ENCODE peak calls at places on chromosomes 3 and 15, in ten cellular contexts. A is CD8-positive, alpha-beta T cell; C is EL; K is chondrocyte; N is AML-193; G is neural crest cell; W is HS-5; B is NCI-H2081; F is progenitor cell of endocrine pancreas; P is ACHN. J is an unnamed sample.
A peak's percentile ranks its signal among the peaks of the same experiment; 100 is the strongest.

GRCh38 chr3:171532294-171532693 is 72.1 kb upstream of the TNIK start:
- DNase-seq in N (no peak), P (no peak), B (no peak), G (no peak), K (no peak), A (no peak), W (no peak), F (no peak), C (no peak), J (no peak)

GRCh38 chr3:11651900-11652299 is 8.2 kb upstream of the VGLL4 start:
- DNase-seq in A (no peak), P (peak; percentile 43), C (peak; percentile 49), W (no peak), B (no peak), G (no peak), K (no peak), N (peak; percentile 74), F (no peak), J (no peak)

GRCh38 chr3:171970301-171970788 is 69.0 kb upstream of the FNDC3B start:
- DNase-seq in K (no peak), C (peak; percentile 23), B (no peak), A (no peak), F (no peak), W (no peak), P (no peak), N (no peak), G (no peak), J (no peak)

GRCh38 chr3:70096376-70097055 is 97.0 kb downstream of the SAMMSON start:
- DNase-seq in B (no peak), W (no peak), A (no peak), K (no peak), N (no peak), F (no peak), G (no peak), C (no peak), P (no peak), J (no peak)

GRCh38 chr15:34436956-34437442 is 609 bp downstream of the GOLGA8A start:
- DNase-seq in P (peak; percentile 29), G (peak; percentile 36), B (peak; percentile 4), N (no peak), C (peak; percentile 42), A (peak; percentile 65), K (no peak), F (peak; percentile 42), W (no peak), J (no peak)

GRCh38 chr3:87771338-87772059 is 287.3 kb downstream of the CGGBP1 start:
- DNase-seq in N (peak; percentile 74), C (peak; percentile 33), K (no peak), B (no peak), P (peak; percentile 46), A (peak; percentile 53), G (no peak), F (no peak), W (peak; percentile 9), J (no peak)

GRCh38 chr3:187296058-187296457 is 4.5 kb upstream of the MASP1 start:
- DNase-seq in F (no peak), C (peak; percentile 14), G (no peak), K (no peak), A (no peak), P (no peak), B (no peak), N (no peak), W (no peak), J (no peak)

GRCh38 chr3:135471911-135472310 is 493.6 kb upstream of the PPP2R3A start:
- DNase-seq in P (no peak), G (no peak), C (no peak), A (no peak), K (no peak), F (no peak), B (no peak), N (no peak), W (no peak), J (no peak)

GRCh38 chr3:71247221-71247947 is 336.1 kb downstream of the FOXP1 start:
- DNase-seq in B (no peak), W (peak; percentile 23), C (peak; percentile 50), N (no peak), F (no peak), P (peak; percentile 66), A (no peak), G (no peak), K (no peak), J (no peak)

GRCh38 chr3:101994386-101994785 is 145.1 kb downstream of the NFKBIZ start:
- DNase-seq in N (no peak), K (no peak), P (no peak), C (no peak), B (no peak), G (no peak), W (no peak), F (no peak), A (no peak), J (no peak)

GRCh38 chr3:160473978-160474377 is 24.4 kb upstream of the TRIM59 start:
- DNase-seq in N (no peak), F (no peak), C (peak; percentile 96), A (no peak), G (no peak), B (no peak), K (no peak), P (no peak), W (peak; percentile 94), J (no peak)

GRCh38 chr3:12914075-12914474 is 72.7 kb upstream of the RPL32 start:
- DNase-seq in K (no peak), F (no peak), G (no peak), B (no peak), W (no peak), P (no peak), A (no peak), C (peak; percentile 12), N (no peak), J (no peak)

GRCh38 chr3:127672429-127673190 is at the start of gene ABTB1:
- DNase-seq in A (peak; percentile 92), K (peak; percentile 83), F (peak; percentile 56), B (peak; percentile 88), W (no peak), N (peak; percentile 78), C (peak; percentile 81), G (peak; percentile 71), P (peak; percentile 69), J (peak; percentile 60)

GRCh38 chr15:66993874-66994696 is 71.3 kb upstream of the SMAD3 start:
- DNase-seq in B (no peak), A (no peak), W (no peak), N (no peak), K (no peak), C (no peak), P (no peak), F (no peak), G (no peak), J (no peak)

GRCh38 chr3:173548261-173548660 is 150.7 kb downstream of the NLGN1 start:
- DNase-seq in N (no peak), A (no peak), K (no peak), W (no peak), P (peak; percentile 65), C (peak; percentile 20), G (no peak), F (no peak), B (no peak), J (no peak)